ENCODE peak calls at places on chromosomes 16 and 17, in six cellular contexts. G, S, V, B, X and F are unnamed samples.

GRCh38 chr16:14148569-14148968 is 77.5 kb downstream of the MRTFB start:
- DNase-seq in B (no peak), X (no peak), V (no peak), G (no peak), S (no peak), F (no peak)

GRCh38 chr17:67605259-67605912 is 112.3 kb upstream of the NOL11 start:
- DNase-seq in X (no peak), V (no peak), S (no peak), G (no peak), B (no peak), F (no peak)

GRCh38 chr16:1150511-1150982 is 2.4 kb upstream of the CACNA1H start:
- DNase-seq in S (no peak), X (peak), B (no peak), V (no peak), G (peak), F (no peak)

GRCh38 chr16:55502801-55503366 is 6.0 kb upstream of the LPCAT2 start:
- DNase-seq in B (no peak), V (no peak), X (no peak), S (peak), G (peak), F (no peak)

GRCh38 chr16:10200823-10201571 is 18.8 kb upstream of the GRIN2A start:
- DNase-seq in V (no peak), X (no peak), G (no peak), S (no peak), B (no peak), F (no peak)

GRCh38 chr16:89759742-89760366 is 38.5 kb downstream of the ZNF276 start:
- DNase-seq in X (no peak), V (no peak), S (no peak), G (no peak), B (no peak), F (no peak)

GRCh38 chr17:81166033-81166472 is at the start of gene AATK:
- DNase-seq in V (no peak), B (no peak), X (no peak), S (no peak), G (no peak), F (no peak)

GRCh38 chr17:28166478-28166877 is 124.0 kb downstream of the NLK start:
- DNase-seq in B (no peak), G (no peak), X (no peak), S (no peak), V (no peak), F (no peak)

GRCh38 chr16:66365588-66365987 is 903 bp upstream of the CDH5 start:
- DNase-seq in S (no peak), G (no peak), X (no peak), V (no peak), B (no peak), F (no peak)

GRCh38 chr17:40025991-40026815 is 11.0 kb downstream of the CSF3 start:
- DNase-seq in S (peak), G (no peak), X (peak), B (no peak), V (no peak), F (peak)

GRCh38 chr16:88705746-88706287 is 391 bp downstream of the RNF166 start:
- DNase-seq in V (no peak), S (no peak), X (no peak), G (no peak), B (no peak), F (no peak)

GRCh38 chr17:39618252-39618913 is 8.4 kb upstream of the PPP1R1B start:
- DNase-seq in X (no peak), G (peak), B (no peak), S (peak), V (no peak), F (no peak)

GRCh38 chr16:16163571-16163970 is 59.7 kb downstream of the ABCC6 start:
- DNase-seq in G (no peak), S (no peak), V (no peak), X (no peak), B (no peak), F (no peak)